ENCODE peak calls at places on chromosomes 3 and 15, in five cellular contexts. X is breast epithelium, F is esophagus muscularis mucosa, E is transverse colon, M is cardiac muscle cell. R is an unnamed sample.

GRCh38 chr15:68594533-68595259 is 15.9 kb downstream of the CORO2B start:
- DNase-seq in M (no peak), F (no peak), E (no peak), X (no peak), R (no peak)

GRCh38 chr3:5092018-5092417 is 30.1 kb upstream of the ARL8B start:
- DNase-seq in X (no peak), E (no peak), M (no peak), F (no peak), R (no peak)

GRCh38 chr3:152263711-152264110 is 5.0 kb upstream of the MBNL1 start:
- DNase-seq in E (no peak), F (no peak), M (no peak), X (no peak), R (no peak)

GRCh38 chr3:108221403-108221802 is 821 bp downstream of the IFT57 start:
- DNase-seq in E (no peak), X (no peak), M (no peak), F (no peak), R (no peak)

GRCh38 chr3:20130122-20130521 is 55.9 kb downstream of the SGO1 start:
- DNase-seq in M (no peak), E (no peak), X (no peak), F (no peak), R (no peak)

GRCh38 chr3:72683068-72683467 is 165.2 kb downstream of the SHQ1 start:
- DNase-seq in X (no peak), E (no peak), F (no peak), M (no peak), R (no peak)

GRCh38 chr3:186783731-186784515 is 546 bp downstream of the EIF4A2 start:
- DNase-seq in M (peak), F (peak), E (peak), X (peak), R (peak)

GRCh38 chr15:95368211-95368610 is 962.3 kb upstream of the NR2F2 start:
- DNase-seq in E (no peak), F (no peak), X (no peak), M (no peak), R (no peak)

GRCh38 chr15:66965201-66965900 is 100.1 kb upstream of the SMAD3 start:
- DNase-seq in E (no peak), M (no peak), X (no peak), F (peak), R (no peak)

GRCh38 chr15:71332605-71333004 is 217.3 kb downstream of the THSD4 start:
- DNase-seq in M (no peak), E (no peak), F (no peak), X (no peak), R (no peak)

GRCh38 chr3:88003115-88003755 is 55.6 kb downstream of the CGGBP1 start:
- DNase-seq in E (no peak), F (no peak), M (peak), X (no peak), R (no peak)

GRCh38 chr3:77889616-77890015 is 849.7 kb downstream of the ROBO2 start:
- DNase-seq in E (no peak), F (no peak), M (no peak), X (no peak), R (no peak)

GRCh38 chr15:67146875-67147381 is 81.5 kb downstream of the SMAD3 start:
- DNase-seq in X (no peak), M (no peak), F (no peak), E (peak), R (no peak)

GRCh38 chr3:127750226-127751031 is 71.9 kb downstream of the MGLL start:
- DNase-seq in F (no peak), M (no peak), X (no peak), E (peak), R (no peak)

GRCh38 chr15:33064878-33065277 is 129.6 kb downstream of the FMN1 start:
- DNase-seq in X (no peak), F (no peak), M (peak), E (no peak), R (no peak)

GRCh38 chr3:157499342-157499963 is 3.8 kb downstream of the VEPH1 start:
- DNase-seq in F (peak), X (peak), M (peak), E (peak), R (no peak)

GRCh38 chr15:96342611-96343528 is 12.4 kb downstream of the NR2F2 start:
- DNase-seq in E (no peak), F (no peak), M (no peak), X (no peak), R (no peak)

GRCh38 chr15:80609512-80609946 is 85.6 kb upstream of the ABHD17C start:
- DNase-seq in F (no peak), X (no peak), M (no peak), E (no peak), R (no peak)

GRCh38 chr3:12194669-12195161 is 36.0 kb upstream of the TIMP4 start:
- DNase-seq in E (peak), F (peak), X (no peak), M (no peak), R (no peak)

GRCh38 chr15:23663232-23663631 is 15.6 kb upstream of the MAGEL2 start:
- DNase-seq in M (no peak), X (no peak), F (no peak), E (no peak), R (no peak)

GRCh38 chr15:44711089-44711355 is at the start of gene PATL2:
- DNase-seq in F (no peak), X (no peak), E (no peak), M (no peak), R (no peak)

GRCh38 chr15:49908571-49909295 is 210.3 kb downstream of the ATP8B4 start:
- DNase-seq in F (no peak), X (no peak), E (no peak), M (no peak), R (no peak)

GRCh38 chr3:44501971-44502370 is 24.5 kb upstream of the ZNF445 start:
- DNase-seq in E (no peak), X (no peak), F (no peak), M (no peak), R (no peak)

GRCh38 chr3:119649764-119650163 is 10.6 kb downstream of the POPDC2 start:
- DNase-seq in E (no peak), X (no peak), M (no peak), F (no peak), R (no peak)

GRCh38 chr15:89148126-89148525 is 59.9 kb downstream of the ABHD2 start:
- DNase-seq in E (no peak), F (no peak), M (no peak), X (no peak), R (no peak)
- TF ChIP-seq CTCF in E (no peak), F (no peak), M (no peak), X (no peak), R (no peak)

GRCh38 chr15:90020041-90020735 is 19.1 kb downstream of the ZNF710 start:
- DNase-seq in F (no peak), X (no peak), M (no peak), E (peak), R (no peak)
- H3K4me3 ChIP-seq in F (no peak), X (no peak), M (no peak), E (no peak), R (no peak)

GRCh38 chr3:148202386-148202785 is 495.3 kb upstream of the AGTR1 start:
- DNase-seq in E (no peak), M (no peak), F (no peak), X (no peak), R (no peak)
- TF ChIP-seq CTCF in E (no peak), M (no peak), F (no peak), X (no peak), R (no peak)

GRCh38 chr3:126267169-126267975 is 87.0 kb upstream of the ALDH1L1 start:
- DNase-seq in F (peak), M (peak), E (peak), X (peak), R (no peak)
- H3K4me3 ChIP-seq in F (peak), M (peak), E (no peak), X (peak), R (no peak)

DNA sequence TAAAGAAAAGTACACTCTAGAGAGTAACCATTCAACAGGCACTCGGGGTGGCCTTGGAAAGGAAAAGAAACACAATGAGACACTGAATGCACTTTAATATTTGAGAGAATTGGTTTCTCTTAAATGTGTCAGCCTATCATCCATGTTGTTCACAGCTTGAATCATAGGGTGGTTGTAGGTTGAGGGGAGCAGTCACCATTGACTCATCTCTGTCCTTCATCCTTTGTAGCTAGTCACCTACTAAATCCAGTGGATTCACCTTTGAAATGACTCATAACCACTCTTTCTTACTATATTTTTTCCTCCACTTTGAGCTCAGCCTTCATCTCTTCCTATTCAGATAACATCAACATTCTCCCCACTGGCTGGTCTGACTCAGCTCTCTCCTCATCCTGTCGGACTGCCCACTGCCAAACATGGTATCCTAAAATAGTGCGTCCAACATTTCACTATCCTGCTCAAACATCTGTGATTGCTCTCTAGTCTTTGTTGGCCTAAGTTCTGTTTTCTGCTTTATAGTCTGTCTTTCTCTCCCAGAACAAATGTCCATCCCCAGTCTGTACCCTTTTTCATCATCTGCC is 182.7 kb upstream of the GADL1 start:
- DNase-seq in E (no peak), M (no peak), F (no peak), X (no peak), R (no peak)
- TF ChIP-seq CTCF in E (no peak), M (no peak), F (no peak), X (no peak), R (no peak)

GRCh38 chr15:51970132-51970817 is 1.3 kb downstream of the LEO1 start:
- DNase-seq in M (no peak), E (no peak), F (no peak), X (no peak), R (no peak)
- H3K4me3 ChIP-seq in M (no peak), E (no peak), F (no peak), X (peak), R (peak)

R was measured in DND-41.